ENCODE peak calls at places on chromosomes 11 and 22, in four cellular contexts. F, W, Y and Z are unnamed samples.

GRCh38 chr11:95585752-95586077 is 203.9 kb downstream of the FAM76B start:
- DNase-seq in F (no peak), Y (no peak), W (no peak), Z (no peak)

GRCh38 chr11:70033711-70034070 is 44.4 kb upstream of the ANO1 start:
- DNase-seq in F (no peak), W (no peak), Y (no peak), Z (no peak)

GRCh38 chr11:134120143-134120850 is 51.4 kb downstream of the JAM3 start:
- DNase-seq in W (peak), F (peak), Y (peak), Z (peak)

GRCh38 chr22:36221799-36222751 is 17.3 kb downstream of the APOL2 start:
- DNase-seq in Y (no peak), W (no peak), F (no peak), Z (peak)

GRCh38 chr11:114080219-114080618 is 20.7 kb downstream of the ZBTB16 start:
- DNase-seq in W (no peak), Y (no peak), F (no peak), Z (peak)

GRCh38 chr11:11668781-11669180 is 47.0 kb upstream of the GALNT18 start:
- DNase-seq in W (no peak), Y (no peak), F (no peak), Z (no peak)

GRCh38 chr11:119533931-119534694 is 111.1 kb upstream of the THY1 start:
- DNase-seq in W (peak), F (peak), Y (no peak), Z (peak)

GRCh38 chr11:116948375-116948774 is 111.0 kb upstream of the APOA1 start:
- DNase-seq in Y (no peak), F (peak), W (no peak), Z (peak)

GRCh38 chr11:20010106-20010860 is 150.0 kb downstream of the DBX1 start:
- DNase-seq in F (no peak), W (no peak), Y (no peak), Z (no peak)

GRCh38 chr11:67507891-67508485 is at the start of gene CDK2AP2:
- DNase-seq in Y (peak), F (peak), W (peak), Z (peak)

GRCh38 chr11:67507242-67507890 is 596 bp downstream of the CDK2AP2 start:
- DNase-seq in W (no peak), Y (peak), F (peak), Z (no peak)

GRCh38 chr11:67504950-67505561 is at the start of gene PITPNM1:
- DNase-seq in W (peak), F (no peak), Y (no peak), Z (peak)

GRCh38 chr11:67505605-67506396 is 638 bp upstream of the PITPNM1 start:
- DNase-seq in W (peak), F (peak), Y (peak), Z (peak)

DNA sequence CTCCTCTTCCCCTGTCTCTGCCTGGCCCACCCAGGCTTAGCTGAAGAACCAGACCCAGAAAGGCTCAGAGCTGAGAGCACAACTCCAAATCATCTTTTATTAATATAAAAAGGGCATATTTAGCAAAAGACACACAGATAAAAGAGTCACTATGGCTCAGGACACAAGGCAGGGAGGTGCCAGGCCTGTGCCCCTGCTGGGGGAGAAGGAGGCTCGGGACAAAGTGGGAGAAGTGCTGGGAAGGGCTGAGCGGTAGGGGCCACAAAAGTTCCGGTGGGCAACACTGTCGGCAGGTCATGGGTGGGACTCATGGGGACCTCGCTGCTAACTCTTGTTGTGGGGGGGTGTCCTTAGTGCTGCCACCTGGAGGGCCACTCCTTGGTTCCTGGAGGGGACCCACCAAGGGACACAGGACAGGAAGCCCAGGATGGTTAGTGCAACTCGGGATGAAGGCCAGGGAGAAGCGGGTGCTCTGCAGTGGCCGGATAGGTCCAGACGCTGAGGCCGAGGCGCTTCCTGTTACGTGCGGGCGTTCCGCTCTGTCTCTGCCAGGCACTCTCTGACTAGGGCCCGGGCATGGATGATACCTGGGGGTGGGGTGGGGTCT is 1.4 kb upstream of the PITPNM1 start:
- DNase-seq in W (peak), F (no peak), Y (no peak), Z (no peak)
- H3K4me3 ChIP-seq in W (peak), F (no peak), Y (no peak), Z (no peak)

DNA sequence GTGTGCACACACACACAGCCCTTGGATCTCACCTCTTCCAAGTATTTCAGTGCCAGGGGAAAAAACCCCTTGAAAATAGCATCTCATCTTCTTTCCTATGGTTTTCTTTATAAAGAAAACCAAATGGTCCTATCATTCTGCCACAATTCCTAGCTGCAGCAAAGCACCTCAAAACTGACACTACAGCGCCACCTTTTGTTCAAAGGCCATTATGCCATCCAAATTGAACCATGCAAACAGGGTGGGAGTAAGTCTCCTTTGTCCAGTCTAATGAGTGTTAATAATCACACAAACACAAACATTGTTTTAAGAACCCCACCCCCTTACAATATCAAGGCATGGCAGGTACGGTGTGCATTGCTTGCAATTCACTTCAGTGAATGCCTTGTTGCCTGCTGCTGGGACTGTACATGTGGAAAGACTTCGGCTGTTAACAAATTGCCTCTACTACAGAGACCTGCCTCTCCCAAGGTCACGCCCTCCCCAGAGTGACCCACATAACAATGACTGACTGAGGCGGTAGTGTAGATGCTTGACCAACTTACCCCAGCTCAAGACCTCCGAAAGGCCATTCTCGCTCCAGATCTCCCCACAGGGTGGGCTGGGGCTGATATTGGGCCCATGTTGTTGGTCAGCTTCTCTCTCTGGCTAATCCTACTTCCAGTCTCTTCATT is 31.7 kb downstream of the FAM181B start:
- DNase-seq in F (peak), Y (no peak), W (no peak), Z (peak)
- TF ChIP-seq CTCF in F (peak), Y (peak), W (peak), Z (peak)

GRCh38 chr11:57481915-57482781 is 21.8 kb downstream of the RTN4RL2 start:
- DNase-seq in W (no peak), F (no peak), Y (no peak), Z (no peak)

GRCh38 chr11:57483570-57483934 is 23.2 kb downstream of the RTN4RL2 start:
- DNase-seq in Y (no peak), W (no peak), F (no peak), Z (no peak)

GRCh38 chr11:57485217-57486007 is 25.1 kb downstream of the RTN4RL2 start:
- DNase-seq in Y (no peak), F (no peak), W (no peak), Z (no peak)

GRCh38 chr11:57482782-57483569 is 22.6 kb downstream of the RTN4RL2 start:
- DNase-seq in W (no peak), F (peak), Y (no peak), Z (no peak)

DNA sequence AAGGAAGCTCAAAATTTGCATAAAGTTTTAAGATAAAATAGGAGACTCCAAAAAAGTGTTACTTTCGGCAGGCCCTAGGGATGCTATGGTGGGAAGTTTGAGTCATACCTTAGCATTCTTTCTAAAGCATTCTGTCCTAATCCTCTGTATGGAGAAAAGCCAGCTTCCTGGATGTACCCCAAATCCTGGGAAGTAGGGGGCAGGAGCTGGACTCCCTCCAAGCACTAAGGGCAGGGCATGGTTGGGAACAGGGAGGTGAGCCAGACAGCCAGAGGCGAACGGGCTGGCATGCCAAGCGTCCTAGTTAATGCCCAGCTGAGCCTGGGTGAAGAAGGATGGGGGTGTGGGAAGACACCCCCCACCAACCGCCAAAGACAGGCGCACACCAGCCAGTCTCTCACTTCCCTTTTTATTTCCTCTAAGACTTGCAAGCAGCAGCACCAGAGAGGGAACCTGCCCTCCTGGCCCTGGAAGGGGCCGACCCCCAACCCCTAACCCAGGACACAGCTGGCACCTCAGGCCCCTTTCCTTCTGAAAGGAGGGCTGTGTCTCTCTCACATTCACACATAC is 23.9 kb downstream of the RTN4RL2 start:
- DNase-seq in W (no peak), Y (no peak), F (no peak), Z (no peak)
- H3K4me3 ChIP-seq in W (no peak), Y (no peak), F (no peak), Z (no peak)

DNA sequence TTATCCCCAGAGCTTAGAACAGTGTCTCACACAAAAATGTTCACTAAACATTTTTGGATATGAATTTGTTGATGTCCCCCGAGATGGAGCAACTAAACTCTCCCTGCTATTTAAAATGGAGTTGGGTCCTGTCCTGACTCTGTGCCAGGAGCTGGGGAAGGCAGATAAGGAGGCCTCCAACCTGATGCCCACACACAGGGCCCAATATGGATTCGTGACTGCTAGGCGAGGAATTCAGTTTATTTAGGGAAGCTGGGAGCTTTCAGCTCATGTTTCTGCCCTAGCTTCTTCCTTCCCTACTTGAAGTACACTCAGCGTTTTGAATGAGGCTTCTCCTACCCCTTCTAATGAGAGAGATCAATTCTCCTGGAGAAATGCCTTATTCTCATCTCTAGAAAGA is 373.0 kb upstream of the LARGE1 start:
- DNase-seq in Y (no peak), W (no peak), F (no peak), Z (no peak)
- TF ChIP-seq CTCF in Y (no peak), W (no peak), F (no peak), Z (no peak)

GRCh38 chr11:126318642-126319373 is 14.9 kb downstream of the DCPS start:
- DNase-seq in Y (peak), F (peak), W (no peak), Z (peak)
- H3K4me3 ChIP-seq in Y (peak), F (no peak), W (peak), Z (peak)